ENCODE peak calls at places on chromosomes 13 and 19, in six cellular contexts. H is mesendoderm, K is mesenchymal stem cell, T is IMR-90, O is H9, I is neuronal stem cell. L is an unnamed sample.

GRCh38 chr13:77896536-77896935 is 22.1 kb downstream of the EDNRB start:
- DNase-seq in O (no peak), K (peak), I (no peak), T (peak), H (no peak), L (no peak)

GRCh38 chr13:46341112-46341711 is 45.8 kb downstream of the RUBCNL start:
- DNase-seq in T (peak), H (no peak), I (no peak), K (peak), O (no peak), L (no peak)

GRCh38 chr13:43195551-43195950 is 172.2 kb downstream of the DNAJC15 start:
- DNase-seq in I (no peak), O (no peak), H (no peak), K (no peak), T (no peak), L (no peak)

GRCh38 chr13:110777251-110777820 is 63.8 kb downstream of the ING1 start:
- DNase-seq in O (no peak), T (peak), K (no peak), I (no peak), H (no peak), L (no peak)

GRCh38 chr13:92677571-92677970 is 549.0 kb upstream of the GPC6 start:
- DNase-seq in T (no peak), O (peak), I (no peak), H (peak), K (no peak), L (no peak)

GRCh38 chr13:39530996-39531395 is 72.0 kb downstream of the LHFPL6 start:
- DNase-seq in O (no peak), H (no peak), I (no peak), K (no peak), T (peak), L (no peak)

GRCh38 chr19:32206065-32206464 is 139.3 kb upstream of the ZNF507 start:
- DNase-seq in K (no peak), O (no peak), I (no peak), T (no peak), H (peak), L (no peak)

GRCh38 chr19:7307590-7308218 is 13.5 kb upstream of the INSR start:
- DNase-seq in O (no peak), T (no peak), I (no peak), H (no peak), K (no peak), L (no peak)

GRCh38 chr13:111066544-111066943 is 48.6 kb upstream of the ARHGEF7 start:
- DNase-seq in H (peak), I (no peak), K (no peak), T (no peak), O (no peak), L (no peak)

GRCh38 chr19:12720851-12721655 is 2.7 kb downstream of the TNPO2 start:
- DNase-seq in H (no peak), I (no peak), O (no peak), K (peak), T (no peak), L (no peak)

GRCh38 chr19:18297308-18297707 is 15.9 kb upstream of the JUND start:
- DNase-seq in H (no peak), K (peak), T (peak), I (no peak), O (no peak), L (no peak)

GRCh38 chr13:48356750-48357149 is 53.2 kb downstream of the RB1 start:
- DNase-seq in I (no peak), T (no peak), H (no peak), K (no peak), O (no peak), L (no peak)

GRCh38 chr19:17647071-17648020 is 40.8 kb downstream of the UNC13A start:
- DNase-seq in K (no peak), O (peak), T (no peak), H (no peak), I (no peak), L (no peak)

GRCh38 chr13:52387721-52388120 is 18.3 kb downstream of the THSD1 start:
- DNase-seq in I (no peak), T (no peak), O (no peak), K (no peak), H (no peak), L (no peak)

GRCh38 chr13:105336706-105337582 is 1198.5 kb downstream of the EFNB2 start:
- DNase-seq in H (peak), K (no peak), I (no peak), O (no peak), T (peak), L (no peak)

GRCh38 chr19:7468840-7469239 is 20.0 kb downstream of the PEX11G start:
- DNase-seq in O (no peak), I (no peak), T (no peak), H (no peak), K (no peak), L (no peak)

GRCh38 chr13:56189439-56189838 is 951.3 kb upstream of the PRR20A start:
- DNase-seq in H (peak), I (no peak), O (no peak), T (no peak), K (no peak), L (no peak)

GRCh38 chr19:40807147-40808020 is 8.4 kb downstream of the EGLN2 start:
- DNase-seq in I (no peak), H (peak), K (no peak), O (peak), T (no peak), L (peak)

GRCh38 chr13:112626124-112626523 is 38.2 kb upstream of the TUBGCP3 start:
- DNase-seq in K (no peak), T (no peak), H (no peak), I (no peak), O (no peak), L (no peak)

GRCh38 chr13:70959376-70959775 is 851.1 kb upstream of the KLHL1 start:
- DNase-seq in I (no peak), O (no peak), K (peak), H (no peak), T (no peak), L (no peak)

GRCh38 chr13:110627351-110627750 is 12.0 kb downstream of the NAXD start:
- DNase-seq in I (no peak), O (no peak), T (no peak), H (no peak), K (no peak), L (peak)

GRCh38 chr13:31090096-31090495 is 71.6 kb downstream of the HSPH1 start:
- DNase-seq in K (no peak), O (no peak), H (no peak), I (no peak), T (no peak), L (no peak)

GRCh38 chr19:1285737-1286360 is at the start of gene EFNA2:
- DNase-seq in H (no peak), I (no peak), T (no peak), O (no peak), K (no peak), L (no peak)
- H3K18ac ChIP-seq in H (peak), I (peak), T (no peak), O (no peak), K (no peak), L (peak)

GRCh38 chr13:113663934-113664333 is 3.1 kb upstream of the GRK1 start:
- DNase-seq in I (no peak), O (no peak), T (no peak), H (no peak), K (no peak), L (no peak)
- H3K18ac ChIP-seq in I (no peak), O (no peak), T (no peak), H (no peak), K (no peak), L (no peak)

GRCh38 chr19:57406516-57407123 is 4.3 kb upstream of the ZNF17 start:
- DNase-seq in I (peak), T (peak), H (peak), O (peak), K (peak), L (peak)

DNA sequence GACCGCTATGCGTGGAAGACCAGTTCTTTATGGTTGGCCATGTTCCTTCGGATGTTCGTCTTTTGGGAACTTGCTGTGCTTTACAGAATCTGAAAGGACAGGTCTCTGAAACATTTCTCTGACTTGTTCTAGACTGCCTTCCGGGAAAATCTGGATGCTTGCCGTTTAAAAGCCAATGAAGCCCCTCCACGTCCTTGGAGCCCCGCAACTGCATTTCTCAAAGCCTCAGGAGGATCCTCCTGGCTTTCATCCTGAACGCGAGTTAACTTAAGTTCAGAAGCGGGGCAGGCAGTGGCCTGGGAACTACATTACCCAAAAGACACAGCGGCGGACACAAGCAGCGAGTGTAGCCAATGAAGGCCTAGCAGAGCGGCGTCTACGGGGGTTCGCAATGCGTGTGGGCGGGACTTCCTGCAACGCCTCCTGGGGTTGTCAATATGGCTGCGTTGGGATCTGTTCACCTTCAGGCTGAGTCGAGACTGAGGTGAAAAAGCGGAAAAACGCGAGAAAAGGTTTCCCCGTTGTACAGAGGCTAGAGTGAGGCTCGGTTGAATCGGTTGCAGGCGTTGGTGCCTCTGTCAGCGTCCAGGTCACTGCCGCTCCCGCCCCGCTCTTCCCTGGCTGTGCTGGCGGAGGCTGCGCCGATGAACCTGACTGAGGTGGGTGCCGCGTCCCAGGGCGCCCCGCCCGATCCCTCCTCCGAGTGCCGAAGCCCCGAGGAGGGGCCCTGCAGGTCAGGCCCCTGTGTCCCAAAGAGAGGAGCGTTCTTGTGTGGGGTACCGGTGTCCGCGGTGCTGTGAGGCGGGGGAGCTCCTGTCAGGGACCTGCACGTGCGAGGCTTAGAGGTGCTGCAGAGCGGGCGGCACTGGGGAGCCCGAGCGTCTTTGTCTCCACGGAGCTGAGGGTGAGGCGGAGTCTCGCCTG is at the start of gene ZNF17:
- DNase-seq in K (peak), H (peak), I (peak), T (peak), O (peak), L (peak)
- H3K18ac ChIP-seq in K (peak), H (no peak), I (peak), T (no peak), O (no peak), L (peak)

DNA sequence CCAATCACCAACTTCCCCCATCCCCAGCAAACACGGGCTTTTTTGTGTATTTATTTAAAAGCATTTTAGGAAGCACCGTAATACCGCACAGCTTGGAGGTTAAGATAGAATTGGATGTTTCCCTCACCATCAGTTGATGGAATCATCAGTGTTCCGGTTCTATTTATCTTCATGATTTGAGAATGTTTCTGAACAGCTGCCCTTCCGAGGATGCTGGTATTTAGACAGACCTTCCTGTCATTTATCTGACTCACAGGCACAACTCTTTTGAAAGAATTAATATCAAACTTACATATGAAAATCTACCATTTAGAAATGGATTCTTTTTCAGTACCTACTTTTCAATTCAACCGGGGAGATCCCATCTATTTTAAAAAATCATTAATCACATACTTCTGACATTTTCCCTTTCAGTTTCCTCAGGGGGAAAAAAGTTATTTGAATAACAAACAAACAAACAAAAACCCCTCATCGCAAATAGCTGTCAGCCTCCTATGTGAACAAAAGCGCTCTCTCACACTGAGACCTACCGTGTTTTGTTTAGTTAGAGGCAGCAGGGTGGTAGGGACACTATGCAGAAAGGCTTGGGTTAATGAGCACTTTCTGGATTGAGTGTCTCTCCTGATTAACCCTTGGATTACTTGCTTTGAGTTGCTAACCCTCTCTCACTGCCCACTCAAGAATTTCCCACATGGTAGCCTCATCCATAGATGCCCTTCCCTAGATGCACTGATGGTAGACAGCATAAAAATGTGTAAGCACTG is 189.3 kb downstream of the TM9SF2 start:
- DNase-seq in T (no peak), K (no peak), H (peak), O (no peak), I (peak), L (peak)
- H3K18ac ChIP-seq in T (no peak), K (no peak), H (peak), O (no peak), I (no peak), L (no peak)

GRCh38 chr19:47112166-47112663 is 1.4 kb downstream of the ZC3H4 start:
- DNase-seq in T (peak), O (peak), I (peak), H (peak), K (peak), L (peak)

GRCh38 chr19:47112664-47113445 is 721 bp downstream of the ZC3H4 start:
- DNase-seq in T (peak), O (peak), I (peak), H (peak), K (peak), L (peak)

GRCh38 chr19:47110521-47111080 is 3.0 kb downstream of the ZC3H4 start:
- DNase-seq in O (no peak), H (peak), T (no peak), K (no peak), I (no peak), L (no peak)

GRCh38 chr19:47111081-47111589 is 2.4 kb downstream of the ZC3H4 start:
- DNase-seq in I (no peak), T (no peak), O (no peak), H (no peak), K (no peak), L (no peak)

GRCh38 chr19:47111682-47112165 is 1.9 kb downstream of the ZC3H4 start:
- DNase-seq in H (no peak), O (no peak), K (no peak), T (no peak), I (peak), L (no peak)
- H3K18ac ChIP-seq in H (peak), O (peak), K (peak), T (peak), I (peak), L (peak)

DNA sequence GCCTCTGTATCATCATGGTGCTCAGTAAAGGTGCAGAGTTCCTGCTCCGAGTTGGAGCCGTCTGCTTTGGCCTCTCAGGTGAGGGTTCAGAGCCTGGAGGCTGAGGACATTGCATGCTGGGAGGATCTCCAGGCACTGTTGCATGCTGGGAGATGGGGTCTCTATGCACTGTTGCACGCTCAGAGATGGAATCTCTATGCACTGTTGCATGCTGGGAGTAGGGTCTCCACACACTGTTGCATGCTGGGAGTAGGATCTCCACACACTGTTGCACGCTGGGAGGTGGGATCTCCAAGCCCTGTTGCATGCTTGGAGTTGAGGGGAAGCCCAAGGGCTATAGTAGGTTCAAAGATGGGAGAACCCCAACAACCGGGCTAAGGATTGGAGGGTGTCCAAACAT is 8.3 kb downstream of the CACNG6 start:
- DNase-seq in O (no peak), K (no peak), I (no peak), T (no peak), H (no peak), L (no peak)
- H3K18ac ChIP-seq in O (no peak), K (no peak), I (no peak), T (no peak), H (no peak), L (no peak)

DNA sequence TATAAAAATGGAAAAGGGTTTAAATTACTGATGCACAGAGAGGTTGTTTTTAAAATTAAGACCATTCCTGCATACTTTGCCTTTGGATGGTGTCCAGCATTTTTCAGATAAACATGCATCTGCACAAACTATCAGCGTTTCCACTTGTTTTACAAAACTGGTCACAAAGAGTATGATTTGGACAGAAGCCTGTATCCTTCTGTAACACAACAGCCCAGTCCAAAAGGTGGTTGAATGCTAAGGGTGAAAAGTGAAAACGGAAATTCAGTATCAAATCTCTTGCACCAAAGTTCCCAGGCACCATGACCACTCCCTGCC is 21.7 kb upstream of the DOCK9 start:
- DNase-seq in H (no peak), O (no peak), K (no peak), I (no peak), T (peak), L (no peak)
- H3K18ac ChIP-seq in H (no peak), O (no peak), K (no peak), I (no peak), T (no peak), L (no peak)

GRCh38 chr19:58440556-58440955 is 603 bp upstream of the ZNF132 start:
- DNase-seq in T (no peak), K (no peak), I (no peak), H (no peak), O (no peak), L (no peak)
- H3K18ac ChIP-seq in T (no peak), K (peak), I (peak), H (no peak), O (peak), L (no peak)

L was measured in trophoblast cell.